ENCODE peak calls at places on chromosomes 7 and 10, in seven cellular contexts. Q is neural progenitor cell; D is H9; O is tibial nerve; A is esophagus squamous epithelium; U is sigmoid colon; Y is CD8-positive, alpha-beta T cell. G is an unnamed sample.

GRCh38 chr10:23111679-23112286 is 16.4 kb downstream of the MSRB2 start:
- DNase-seq in A (no peak), D (no peak), Q (no peak), U (no peak), O (no peak), Y (no peak), G (no peak)

GRCh38 chr10:48289652-48290238 is 15.2 kb upstream of the FRMPD2 start:
- DNase-seq in O (no peak), Y (no peak), Q (peak; percentile 85), A (no peak), D (peak; percentile 82), U (no peak), G (no peak)

GRCh38 chr10:117654105-117654504 is 111.6 kb downstream of the EMX2 start:
- DNase-seq in O (no peak), A (no peak), Q (no peak), D (no peak), U (no peak), Y (no peak), G (no peak)

GRCh38 chr7:93366816-93367215 is 134.7 kb downstream of the VPS50 start:
- DNase-seq in O (no peak), Q (no peak), U (no peak), A (no peak), D (no peak), Y (no peak), G (no peak)

GRCh38 chr10:86334515-86335085 is 32.0 kb downstream of the GRID1 start:
- DNase-seq in A (no peak), D (peak; percentile 76), Q (peak; percentile 50), U (peak; percentile 14), Y (no peak), O (no peak), G (no peak)

GRCh38 chr7:77335581-77335980 is 80.6 kb downstream of the GSAP start:
- DNase-seq in Y (no peak), O (no peak), D (no peak), U (no peak), A (no peak), Q (no peak), G (no peak)

GRCh38 chr10:69318997-69319727 is 40.9 kb downstream of the HK1 start:
- DNase-seq in U (peak; percentile 92), A (no peak), Q (peak; percentile 66), Y (peak; percentile 28), O (peak; percentile 40), D (no peak), G (peak; percentile 73)

GRCh38 chr10:59135275-59135674 is 41.2 kb upstream of the PHYHIPL start:
- DNase-seq in U (no peak), Y (no peak), D (no peak), Q (no peak), O (no peak), A (no peak), G (no peak)

GRCh38 chr10:1050145-1050544 is 1.2 kb upstream of the IDI1 start:
- DNase-seq in O (no peak), U (no peak), Y (no peak), Q (peak; percentile 50), D (no peak), A (no peak), G (no peak)

GRCh38 chr10:1049425-1049958 is 573 bp upstream of the IDI1 start:
- DNase-seq in A (no peak), O (no peak), D (no peak), Q (peak; percentile 75), U (no peak), Y (no peak), G (no peak)

GRCh38 chr10:1048349-1048731 is 579 bp downstream of the IDI1 start:
- DNase-seq in U (peak; percentile 89), Q (no peak), Y (peak; percentile 45), D (no peak), A (no peak), O (no peak), G (no peak)

GRCh38 chr10:1048732-1049424 is at the start of gene IDI1:
- DNase-seq in D (peak; percentile 99), O (peak; percentile 96), Y (peak; percentile 91), A (peak; percentile 95), Q (peak; percentile 99), U (peak; percentile 99), G (peak; percentile 90)

GRCh38 chr10:1050555-1050954 is 1.6 kb upstream of the IDI1 start:
- DNase-seq in U (no peak), D (peak; percentile 62), A (no peak), Q (peak; percentile 36), O (no peak), Y (no peak), G (no peak)
- H3K4me1 ChIP-seq in U (no peaks in the 10 kb centered on the region), D (peaks cover 3% of the 10 kb centered on the region), A (peaks cover 28% of the 10 kb centered on the region), Q (peaks cover 14% of the 10 kb centered on the region), O (no peaks in the 10 kb centered on the region), Y (peaks cover 58% of the 10 kb centered on the region), G (peaks cover 56% of the 10 kb centered on the region)

DNA sequence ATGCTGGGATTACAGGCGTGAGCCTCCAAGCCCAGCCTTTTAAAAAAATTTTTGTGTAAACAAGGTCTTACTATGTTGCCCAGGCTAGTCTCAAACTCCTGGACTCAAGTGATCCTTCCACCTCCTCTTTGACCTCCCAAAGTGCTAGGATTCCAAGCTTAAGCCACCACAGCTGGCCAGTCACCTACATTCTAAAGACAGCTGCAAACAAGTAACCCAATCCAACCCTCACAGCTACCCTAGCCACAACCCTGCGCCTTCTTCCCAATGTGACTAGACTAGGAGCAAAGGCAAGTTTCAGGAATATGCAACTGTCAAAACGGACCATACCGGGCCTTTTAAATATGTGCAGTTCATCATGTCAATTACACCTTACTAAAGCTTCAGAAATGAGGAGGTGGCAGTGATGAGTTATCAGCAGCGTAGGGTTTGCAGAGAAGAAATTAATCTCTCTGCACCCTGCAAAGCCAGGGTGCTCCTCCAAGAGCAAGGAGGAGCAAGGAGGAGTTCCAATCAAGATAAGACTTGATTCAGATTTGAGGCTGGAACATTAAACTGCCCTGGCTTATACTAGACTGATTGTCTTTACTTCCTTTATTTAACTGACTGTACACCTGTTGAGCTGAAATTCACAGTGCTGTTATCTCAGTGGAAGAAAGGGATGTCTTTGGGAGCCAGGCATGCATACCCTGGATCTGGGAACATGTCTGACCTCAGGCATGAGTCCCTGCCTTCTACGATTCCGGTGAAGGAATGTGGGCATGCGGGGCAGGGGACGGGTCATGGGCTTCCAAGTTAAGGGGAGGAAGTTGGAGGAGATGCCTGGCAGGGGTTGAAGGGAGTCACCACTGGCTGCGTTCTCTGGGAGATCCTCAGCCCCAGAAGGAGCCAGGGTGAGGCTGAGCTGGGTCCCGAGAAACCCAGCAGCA is 15.5 kb upstream of the TMEM120A start:
- DNase-seq in Y (no peak), D (no peak), A (no peak), O (no peak), U (peak; percentile 42), Q (no peak), G (no peak)
- H3K4me1 ChIP-seq in Y (peaks cover 26% of the 10 kb centered on the region), D (no peaks in the 10 kb centered on the region), A (peaks cover 17% of the 10 kb centered on the region), O (no peaks in the 10 kb centered on the region), U (no peaks in the 10 kb centered on the region), Q (no peaks in the 10 kb centered on the region), G (peaks cover 28% of the 10 kb centered on the region)

GRCh38 chr7:131554880-131555516 is 1.4 kb downstream of the PODXL start:
- DNase-seq in Y (no peak), U (no peak), D (no peak), O (no peak), A (no peak), Q (peak; percentile 10), G (no peak)
- H3K4me1 ChIP-seq in Y (peaks cover 24% of the 10 kb centered on the region), U (no peaks in the 10 kb centered on the region), D (peaks cover 17% of the 10 kb centered on the region), O (no peaks in the 10 kb centered on the region), A (peaks cover 15% of the 10 kb centered on the region), Q (peaks cover 29% of the 10 kb centered on the region), G (peaks cover 23% of the 10 kb centered on the region)

GRCh38 chr7:55122263-55122662 is 103.4 kb downstream of the EGFR start:
- DNase-seq in U (no peak), Q (no peak), A (no peak), D (no peak), Y (no peak), O (no peak), G (no peak)

GRCh38 chr7:55127622-55128081 is 108.8 kb downstream of the EGFR start:
- DNase-seq in Y (no peak), D (no peak), O (no peak), A (no peak), Q (no peak), U (no peak), G (no peak)

GRCh38 chr7:55128693-55129394 is 110.0 kb downstream of the EGFR start:
- DNase-seq in O (peak; percentile 66), A (no peak), Q (peak; percentile 31), D (no peak), U (peak; percentile 88), Y (no peak), G (no peak)

GRCh38 chr7:55127135-55127551 is 108.3 kb downstream of the EGFR start:
- DNase-seq in D (no peak), O (no peak), A (no peak), U (no peak), Q (no peak), Y (no peak), G (no peak)

DNA sequence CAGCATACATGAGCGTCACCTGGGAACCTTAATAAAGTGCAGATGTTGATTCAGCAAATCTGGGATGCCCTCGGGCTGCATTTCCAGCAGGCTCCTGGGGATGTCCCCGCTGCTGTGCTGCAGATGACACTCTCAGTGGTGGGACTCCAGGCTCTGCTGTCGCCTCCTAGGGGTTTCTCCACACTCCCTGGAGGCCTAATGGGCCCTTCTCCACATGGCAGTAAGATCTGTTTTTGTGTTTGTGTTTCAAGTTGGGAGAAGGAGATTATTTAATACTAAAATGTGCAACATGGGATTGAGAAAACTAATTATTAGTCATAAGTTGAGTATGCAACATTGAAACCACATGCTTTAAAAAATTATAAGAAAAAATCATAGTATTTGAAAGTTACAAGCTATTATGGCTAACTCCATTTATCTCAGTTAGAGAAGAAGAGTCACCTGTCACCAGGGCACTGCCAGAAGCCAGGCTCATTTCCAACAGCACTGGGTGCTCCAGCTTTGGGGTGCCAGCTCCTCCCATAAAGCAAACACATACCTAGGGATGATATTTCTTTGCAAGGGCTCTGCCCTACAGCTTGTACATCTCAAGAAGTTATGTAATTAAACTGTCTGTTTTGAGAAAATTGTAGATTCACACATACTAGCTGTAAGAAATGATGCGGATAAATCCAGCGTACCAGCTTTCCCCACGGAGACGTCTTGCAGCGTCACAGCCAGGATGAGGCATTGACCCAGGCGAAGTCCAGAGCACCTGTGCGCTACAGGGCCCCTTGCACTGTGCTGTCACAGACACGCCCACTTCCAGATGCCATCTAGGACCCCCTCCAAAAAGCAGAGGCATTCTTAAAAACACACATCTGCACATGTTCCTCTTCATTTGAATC is 106.4 kb downstream of the EGFR start:
- DNase-seq in U (no peak), Y (no peak), A (no peak), D (no peak), Q (no peak), O (no peak), G (no peak)
- H3K4me1 ChIP-seq in U (no peaks in the 10 kb centered on the region), Y (no peaks in the 10 kb centered on the region), A (peaks cover 60% of the 10 kb centered on the region), D (no peaks in the 10 kb centered on the region), Q (peaks cover 5% of the 10 kb centered on the region), O (peaks cover 3% of the 10 kb centered on the region), G (peaks cover 27% of the 10 kb centered on the region)